ENCODE peak calls at places on chromosome 5, in ten cellular contexts. P is Calu3, Y is colonic mucosa, O is B cell, G is RWPE1, B is RWPE2, J is astrocyte of the spinal cord, M is fibroblast of villous mesenchyme, S is choroid plexus epithelial cell, K is HFFc6. W is an unnamed sample.

GRCh38 chr5:115936031-115936430 is 26.2 kb upstream of the LVRN start:
- DNase-seq in P (no peak), Y (no peak), O (no peak), G (no peak), B (no peak), J (no peak), M (no peak), S (no peak), K (no peak), W (no peak)

GRCh38 chr5:158212915-158213314 is 354.0 kb upstream of the CLINT1 start:
- DNase-seq in P (peak; percentile 24), Y (no peak), O (no peak), G (peak; percentile 25), B (no peak), J (no peak), M (no peak), S (peak; percentile 25), K (no peak), W (no peak)

GRCh38 chr5:95771109-95771708 is 40.1 kb downstream of the RHOBTB3 start:
- DNase-seq in P (no peak), Y (no peak), O (no peak), G (peak; percentile 26), B (no peak), J (no peak), M (peak; percentile 40), S (peak; percentile 77), K (no peak), W (no peak)

GRCh38 chr5:69042915-69043795 is 50.7 kb upstream of the SLC30A5 start:
- DNase-seq in P (peak; percentile 83), Y (peak; percentile 84), O (peak; percentile 81), G (peak; percentile 82), B (no peak), J (peak; percentile 95), M (peak; percentile 95), S (peak; percentile 98), K (peak; percentile 88), W (peak; percentile 66)

GRCh38 chr5:69048233-69048632 is 45.6 kb upstream of the SLC30A5 start:
- DNase-seq in P (no peak), Y (no peak), O (no peak), G (no peak), B (no peak), J (peak; percentile 9), M (no peak), S (no peak), K (peak; percentile 4), W (no peak)

GRCh38 chr5:41995193-41995592 is 70.1 kb downstream of the FBXO4 start:
- DNase-seq in P (no peak), Y (no peak), O (no peak), G (no peak), B (no peak), J (no peak), M (no peak), S (no peak), K (no peak), W (no peak)

GRCh38 chr5:94181940-94182339 is 436.5 kb downstream of the KIAA0825 start:
- DNase-seq in P (peak; percentile 29), Y (no peak), O (no peak), G (no peak), B (no peak), J (no peak), M (no peak), S (peak; percentile 4), K (peak; percentile 28), W (no peak)

GRCh38 chr5:95731571-95732554 is 727 bp downstream of the RHOBTB3 start:
- DNase-seq in P (peak; percentile 50), Y (peak; percentile 57), O (no peak), G (peak; percentile 27), B (peak; percentile 70), J (peak; percentile 50), M (peak; percentile 59), S (peak; percentile 58), K (no peak), W (peak; percentile 44)

GRCh38 chr5:172441262-172441751 is 13.0 kb downstream of the SH3PXD2B start:
- DNase-seq in P (no peak), Y (no peak), O (no peak), G (no peak), B (no peak), J (no peak), M (no peak), S (no peak), K (no peak), W (no peak)

GRCh38 chr5:131990716-131991115 is 20.7 kb downstream of the ACSL6 start:
- DNase-seq in P (no peak), Y (no peak), O (no peak), G (no peak), B (peak; percentile 61), J (no peak), M (no peak), S (no peak), K (no peak), W (no peak)

GRCh38 chr5:139914218-139914807 is 118.7 kb downstream of the PSD2 start:
- DNase-seq in P (no peak), Y (no peak), O (no peak), G (peak; percentile 43), B (no peak), J (no peak), M (no peak), S (no peak), K (no peak), W (no peak)

GRCh38 chr5:154753792-154754191 is 1.4 kb upstream of the LARP1 start:
- DNase-seq in P (peak; percentile 12), Y (peak; percentile 39), O (no peak), G (peak; percentile 49), B (no peak), J (peak; percentile 85), M (peak; percentile 90), S (peak; percentile 96), K (peak; percentile 92), W (no peak)

GRCh38 chr5:71483355-71483754 is 27.9 kb downstream of the BDP1 start:
- DNase-seq in P (no peak), Y (no peak), O (no peak), G (peak; percentile 72), B (no peak), J (peak; percentile 89), M (peak; percentile 63), S (peak; percentile 91), K (peak; percentile 84), W (no peak)

GRCh38 chr5:178074266-178074952 is 38.9 kb upstream of the N4BP3 start:
- DNase-seq in P (peak; percentile 51), Y (no peak), O (no peak), G (no peak), B (no peak), J (peak; percentile 16), M (no peak), S (peak; percentile 18), K (no peak), W (no peak)

GRCh38 chr5:178080056-178080455 is 33.3 kb upstream of the N4BP3 start:
- DNase-seq in P (no peak), Y (no peak), O (no peak), G (no peak), B (no peak), J (no peak), M (no peak), S (no peak), K (no peak), W (no peak)

GRCh38 chr5:178080618-178081410 is 32.5 kb upstream of the N4BP3 start:
- DNase-seq in P (no peak), Y (no peak), O (no peak), G (no peak), B (no peak), J (no peak), M (peak; percentile 34), S (no peak), K (no peak), W (no peak)

GRCh38 chr5:178078197-178078995 is 34.9 kb upstream of the N4BP3 start:
- DNase-seq in P (peak; percentile 77), Y (no peak), O (no peak), G (peak; percentile 82), B (no peak), J (peak; percentile 21), M (peak; percentile 86), S (peak; percentile 11), K (peak; percentile 97), W (no peak)

DNA sequence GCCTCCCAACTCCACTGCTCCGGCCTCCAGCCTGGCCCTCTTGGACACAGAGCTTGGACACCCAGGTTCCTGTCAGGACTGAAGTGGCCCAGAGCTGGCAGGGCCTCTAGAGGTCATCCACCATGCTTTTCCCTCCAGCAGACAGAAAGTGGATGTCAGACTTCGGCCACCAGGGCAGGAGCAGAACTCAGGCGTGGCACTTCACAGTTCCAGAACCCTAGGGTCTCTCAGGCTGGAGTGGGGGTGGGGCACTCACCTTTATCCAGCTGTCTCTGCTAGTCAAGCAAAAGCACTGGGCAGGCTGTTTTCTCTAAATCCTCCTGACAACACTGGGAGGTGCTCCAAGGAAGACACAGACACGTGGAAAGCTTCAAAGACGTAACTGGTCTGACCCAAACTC is 35.6 kb upstream of the N4BP3 start:
- DNase-seq in P (no peak), Y (no peak), O (no peak), G (no peak), B (no peak), J (no peak), M (no peak), S (no peak), K (no peak), W (no peak)
- TF ChIP-seq CTCF in P (no peak), Y (no peak), O (no peak), G (no peak), B (no peak), J (no peak), M (no peak), S (no peak), K (peak; percentile 40), W (no peak)

DNA sequence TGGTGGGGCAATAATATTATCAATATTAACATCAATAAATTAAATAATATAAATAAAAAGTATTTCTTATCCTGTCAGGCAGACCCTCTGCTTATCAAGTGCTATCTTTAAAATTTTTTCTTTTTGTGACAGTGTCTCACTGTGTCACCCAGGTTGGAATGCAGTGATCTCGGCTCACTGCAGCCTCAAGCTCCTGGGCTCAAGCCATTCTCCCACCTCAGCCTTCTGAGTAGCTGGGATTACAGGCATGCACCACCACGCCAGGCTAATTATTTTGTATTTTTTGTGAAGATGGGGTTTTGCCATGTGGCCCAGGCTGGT is 53.2 kb downstream of the NDST1 start:
- DNase-seq in P (no peak), Y (no peak), O (no peak), G (no peak), B (no peak), J (no peak), M (no peak), S (no peak), K (no peak), W (no peak)
- TF ChIP-seq CTCF in P (no peak), Y (peak; percentile 8), O (peak; percentile 50), G (no peak), B (peak; percentile 72), J (no peak), M (no peak), S (no peak), K (peak; percentile 57), W (no peak)

GRCh38 chr5:109959652-109960051 is 269.9 kb downstream of the MAN2A1 start:
- DNase-seq in P (no peak), Y (no peak), O (no peak), G (no peak), B (no peak), J (no peak), M (no peak), S (no peak), K (no peak), W (no peak)
- TF ChIP-seq CTCF in P (no peak), Y (no peak), O (no peak), G (no peak), B (no peak), J (no peak), M (peak; percentile 39), S (peak; percentile 39), K (peak; percentile 46), W (peak; percentile 34)

GRCh38 chr5:82100303-82101077 is 128.7 kb downstream of the ATG10 start:
- DNase-seq in P (peak; percentile 7), Y (no peak), O (no peak), G (no peak), B (no peak), J (peak; percentile 61), M (no peak), S (peak; percentile 77), K (no peak), W (no peak)
- TF ChIP-seq CTCF in P (no peak), Y (no peak), O (no peak), G (no peak), B (peak; percentile 5), J (no peak), M (no peak), S (no peak), K (no peak), W (no peak)